ENCODE peak calls at places on chromosomes 2 and 18, in seven cellular contexts. M, Y, S, R, B, T and I are unnamed samples.

GRCh38 chr2:241851325-241852115 is 7.2 kb downstream of the PDCD1 start:
- DNase-seq in M (peak), Y (no peak), S (no peak), R (no peak), B (no peak), T (no peak), I (no peak)

GRCh38 chr2:109611467-109612095 is 2.2 kb downstream of the SEPTIN10 start:
- DNase-seq in M (no peak), Y (peak), S (peak), R (no peak), B (no peak), T (peak), I (no peak)

GRCh38 chr18:73979742-73980141 is 167.9 kb downstream of the FBXO15 start:
- DNase-seq in M (no peak), Y (no peak), S (peak), R (no peak), B (no peak), T (peak), I (no peak)

GRCh38 chr2:209519911-209520310 is 96.1 kb downstream of the MAP2 start:
- DNase-seq in M (no peak), Y (no peak), S (no peak), R (no peak), B (no peak), T (no peak), I (no peak)

GRCh38 chr2:173086518-173087213 is 11.0 kb downstream of the MAP3K20 start:
- DNase-seq in M (no peak), Y (no peak), S (peak), R (no peak), B (no peak), T (peak), I (no peak)

GRCh38 chr2:109085912-109086742 is 42.9 kb upstream of the SH3RF3 start:
- DNase-seq in M (no peak), Y (no peak), S (no peak), R (no peak), B (no peak), T (no peak), I (no peak)

GRCh38 chr2:39996653-39997080 is 217.6 kb upstream of the THUMPD2 start:
- DNase-seq in M (no peak), Y (peak), S (peak), R (no peak), B (no peak), T (peak), I (no peak)

GRCh38 chr2:134348239-134348638 is 94.4 kb downstream of the MGAT5 start:
- DNase-seq in M (no peak), Y (no peak), S (peak), R (no peak), B (no peak), T (peak), I (no peak)

GRCh38 chr18:21194871-21195771 is 46.9 kb upstream of the GREB1L start:
- DNase-seq in M (no peak), Y (peak), S (peak), R (no peak), B (no peak), T (peak), I (no peak)

GRCh38 chr2:232449964-232450363 is 6.0 kb upstream of the ALPI start:
- DNase-seq in M (peak), Y (no peak), S (no peak), R (no peak), B (no peak), T (no peak), I (no peak)

GRCh38 chr2:227860116-227860724 is 11.2 kb upstream of the DAW1 start:
- DNase-seq in M (no peak), Y (no peak), S (no peak), R (no peak), B (no peak), T (no peak), I (no peak)

GRCh38 chr18:6355789-6356589 is 58.7 kb downstream of the L3MBTL4 start:
- DNase-seq in M (no peak), Y (peak), S (peak), R (no peak), B (no peak), T (peak), I (no peak)

GRCh38 chr2:159042115-159042850 is 73.8 kb downstream of the TANC1 start:
- DNase-seq in M (no peak), Y (no peak), S (no peak), R (no peak), B (no peak), T (no peak), I (no peak)

GRCh38 chr2:102809291-102810189 is 47.7 kb downstream of the TMEM182 start:
- DNase-seq in M (no peak), Y (no peak), S (no peak), R (no peak), B (no peak), T (no peak), I (no peak)